ENCODE peak calls at places on chromosome 2, in four cellular contexts. H, D, G and Q are unnamed samples.

GRCh38 chr2:142907653-142908052 is 30.2 kb downstream of the KYNU start:
- DNase-seq in H (no peak), D (no peak), G (no peak), Q (no peak)

GRCh38 chr2:222468338-222468737 is 44.0 kb downstream of the SGPP2 start:
- DNase-seq in H (no peak), D (no peak), G (peak; percentile 27), Q (no peak)

GRCh38 chr2:36530983-36531354 is 67.0 kb downstream of the FEZ2 start:
- DNase-seq in H (no peak), D (peak; percentile 69), G (no peak), Q (no peak)

GRCh38 chr2:209413615-209414014 is 10.2 kb upstream of the MAP2 start:
- DNase-seq in H (no peak), D (no peak), G (no peak), Q (no peak)

GRCh38 chr2:19933351-19933981 is 31.7 kb upstream of the TTC32 start:
- DNase-seq in H (no peak), D (no peak), G (peak; percentile 74), Q (no peak)

GRCh38 chr2:3636586-3637310 is 21.3 kb upstream of the ALLC start:
- DNase-seq in H (no peak), D (no peak), G (no peak), Q (no peak)

GRCh38 chr2:191748050-191748449 is 70.1 kb downstream of the NABP1 start:
- DNase-seq in H (no peak), D (no peak), G (no peak), Q (no peak)

GRCh38 chr2:65436169-65436824 is 3.9 kb upstream of the SPRED2 start:
- DNase-seq in H (peak; percentile 91), D (peak; percentile 70), G (peak; percentile 89), Q (peak; percentile 45)

GRCh38 chr2:176446718-176447414 is 177.6 kb downstream of the MTX2 start:
- DNase-seq in H (no peak), D (no peak), G (no peak), Q (no peak)

GRCh38 chr2:203934006-203934632 is 2.4 kb upstream of the ICOS start:
- DNase-seq in H (no peak), D (no peak), G (no peak), Q (peak; percentile 86)

GRCh38 chr2:177666408-177666807 is 273.8 kb downstream of the AGPS start:
- DNase-seq in H (no peak), D (no peak), G (no peak), Q (no peak)

GRCh38 chr2:18432999-18433398 is 127.5 kb downstream of the RDH14 start:
- DNase-seq in H (no peak), D (no peak), G (no peak), Q (no peak)

GRCh38 chr2:223865124-223865523 is 27.7 kb upstream of the AP1S3 start:
- DNase-seq in H (no peak), D (no peak), G (no peak), Q (no peak)

GRCh38 chr2:227799202-227799601 is 14.4 kb upstream of the CCL20 start:
- DNase-seq in H (no peak), D (no peak), G (peak; percentile 32), Q (no peak)

GRCh38 chr2:176283268-176283667 is 14.0 kb downstream of the MTX2 start:
- DNase-seq in H (no peak), D (no peak), G (no peak), Q (no peak)

GRCh38 chr2:197306691-197307030 is 3.9 kb downstream of the ANKRD44 start:
- DNase-seq in H (peak; percentile 46), D (no peak), G (no peak), Q (no peak)

GRCh38 chr2:173584676-173585453 is 230.2 kb downstream of the CDCA7 start:
- DNase-seq in H (no peak), D (no peak), G (no peak), Q (no peak)

GRCh38 chr2:16397681-16398475 is 267.8 kb downstream of the CYRIA start:
- DNase-seq in H (no peak), D (no peak), G (no peak), Q (no peak)

GRCh38 chr2:200352631-200353030 is 46.1 kb downstream of the SPATS2L start:
- DNase-seq in H (no peak), D (no peak), G (peak; percentile 60), Q (no peak)

GRCh38 chr2:6926071-6926732 is 9.0 kb downstream of the RNF144A start:
- DNase-seq in H (no peak), D (no peak), G (no peak), Q (no peak)

GRCh38 chr2:206173147-206173546 is 13.5 kb downstream of the EEF1B2 start:
- DNase-seq in H (no peak), D (no peak), G (no peak), Q (no peak)

GRCh38 chr2:121884515-121884915 is 129.1 kb downstream of the TSN start:
- DNase-seq in H (no peak), D (no peak), G (no peak), Q (no peak)

GRCh38 chr2:197059498-197059897 is 133.0 kb upstream of the PGAP1 start:
- DNase-seq in H (no peak), D (no peak), G (no peak), Q (no peak)

GRCh38 chr2:104939570-104940235 is 85.8 kb downstream of the POU3F3 start:
- DNase-seq in H (no peak), D (no peak), G (no peak), Q (peak; percentile 52)

GRCh38 chr2:155913356-155913755 is 419.2 kb downstream of the NR4A2 start:
- DNase-seq in H (no peak), D (no peak), G (no peak), Q (no peak)

GRCh38 chr2:166138667-166139066 is 10.8 kb upstream of the SCN1A start:
- DNase-seq in H (no peak), D (no peak), G (no peak), Q (no peak)

GRCh38 chr2:162025121-162025911 is 48.7 kb downstream of the DPP4 start:
- DNase-seq in H (no peak), D (no peak), G (no peak), Q (no peak)

GRCh38 chr2:142131016-142131714 is at the start of gene LRP1B:
- DNase-seq in H (no peak), D (no peak), G (peak; percentile 37), Q (no peak)

GRCh38 chr2:191539068-191539467 is 138.9 kb upstream of the NABP1 start:
- DNase-seq in H (no peak), D (peak; percentile 4), G (no peak), Q (no peak)

GRCh38 chr2:30366199-30366691 is 80.8 kb upstream of the LCLAT1 start:
- DNase-seq in H (no peak), D (no peak), G (no peak), Q (no peak)

GRCh38 chr2:128384446-128384845 is 65.8 kb upstream of the HS6ST1 start:
- DNase-seq in H (no peak), D (no peak), G (no peak), Q (no peak)

GRCh38 chr2:128736689-128737545 is 418.2 kb upstream of the HS6ST1 start:
- DNase-seq in H (peak; percentile 71), D (no peak), G (peak; percentile 41), Q (no peak)

GRCh38 chr2:190627881-190628412 is 20.9 kb upstream of the NAB1 start:
- DNase-seq in H (no peak), D (no peak), G (no peak), Q (no peak)

GRCh38 chr2:121887513-121888188 is 132.2 kb downstream of the TSN start:
- DNase-seq in H (no peak), D (no peak), G (no peak), Q (no peak)

GRCh38 chr2:64654063-64654811 is 524 bp upstream of the SERTAD2 start:
- DNase-seq in H (peak; percentile 67), D (peak; percentile 65), G (peak; percentile 87), Q (no peak)

GRCh38 chr2:15357186-15357585 is 203.9 kb downstream of the NBAS start:
- DNase-seq in H (no peak), D (no peak), G (no peak), Q (no peak)

GRCh38 chr2:105068875-105069274 is 31.0 kb downstream of the MRPS9 start:
- DNase-seq in H (no peak), D (no peak), G (no peak), Q (no peak)

GRCh38 chr2:70461414-70461813 is 92.2 kb downstream of the TGFA start:
- DNase-seq in H (no peak), D (no peak), G (no peak), Q (no peak)

GRCh38 chr2:172101008-172101706 is 1.5 kb downstream of the DLX2 start:
- DNase-seq in H (no peak), D (no peak), G (no peak), Q (no peak)
- H3K4me3 ChIP-seq in H (no peak overlapping the region), D (peak overlapping the region; percentile 63), G (peak overlapping the region; percentile 61), Q (peak overlapping the region; percentile 80)

DNA sequence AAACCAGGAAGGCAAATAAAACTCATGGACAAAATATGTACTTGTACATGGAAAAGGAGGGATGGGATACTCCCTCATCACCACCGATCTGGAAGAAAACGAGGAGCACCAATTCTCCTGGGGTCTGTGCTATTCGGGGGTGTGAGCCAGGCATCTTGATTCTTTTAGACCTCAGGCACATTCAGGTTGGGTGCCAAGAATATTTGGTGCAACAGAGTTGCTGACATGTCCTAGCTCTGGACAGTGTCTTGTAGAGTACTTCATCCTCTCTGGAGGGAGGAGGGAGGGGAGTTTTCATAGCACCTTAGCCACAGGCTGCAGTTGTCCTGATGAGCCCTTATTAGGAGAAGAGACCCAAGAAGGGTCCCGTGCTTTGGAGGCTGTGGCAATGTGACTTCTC is 163.1 kb downstream of the PRKCE start:
- DNase-seq in H (no peak), D (no peak), G (no peak), Q (no peak)
- TF ChIP-seq POLR2AphosphoS5 in H (no peak), D (no peak), G (no peak), Q (no peak)

GRCh38 chr2:40106061-40106460 is 327.0 kb upstream of the THUMPD2 start:
- DNase-seq in H (no peak), D (no peak), G (no peak), Q (no peak)
- H3K27ac ChIP-seq in H (no peak overlapping the region), D (no peak overlapping the region), G (no peak overlapping the region), Q (no peak overlapping the region)

DNA sequence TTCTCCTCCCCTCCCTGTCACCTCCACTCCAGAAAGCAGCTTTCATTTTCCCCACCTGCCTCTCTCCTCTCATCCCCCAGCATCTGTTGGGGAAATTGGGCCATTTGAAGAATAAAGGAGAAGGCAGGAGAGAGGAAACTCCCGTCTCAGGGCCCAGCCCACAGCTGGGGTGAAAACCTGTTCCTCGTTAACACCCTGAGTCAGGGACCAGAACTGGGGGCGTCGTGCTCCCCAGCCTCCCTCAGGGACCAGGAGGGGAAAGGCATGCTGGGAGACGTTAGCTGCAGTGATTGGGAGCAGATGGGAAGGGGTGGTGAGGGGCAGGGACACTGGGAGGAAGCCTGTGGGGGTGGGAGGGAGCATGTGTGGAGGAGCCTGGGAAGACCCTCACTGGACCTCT is 251.3 kb downstream of the DYSF start:
- DNase-seq in H (no peak), D (no peak), G (no peak), Q (no peak)
- H3K4me3 ChIP-seq in H (no peak overlapping the region), D (no peak overlapping the region), G (no peak overlapping the region), Q (no peak overlapping the region)